ENCODE peak calls at places on chromosome 12, in four cellular contexts. O, U, R and T are unnamed samples. For H3K9me3, the result is how much of the 10 kb centered on the place peaks cover.

GRCh38 chr12:124919646-124920352 is 5.3 kb upstream of the UBC start:
- DNase-seq in U (peak), R (no peak), O (no peak), T (no peak)

GRCh38 chr12:28489256-28489655 is 299.0 kb downstream of the CCDC91 start:
- DNase-seq in U (peak), O (no peak), R (no peak), T (peak)

GRCh38 chr12:50006754-50007442 is 18.4 kb downstream of the RACGAP1 start:
- DNase-seq in R (no peak), O (peak), U (peak), T (peak)

GRCh38 chr12:6821674-6822433 is at the start of gene GPR162:
- DNase-seq in O (no peak), U (peak), R (no peak), T (peak)

GRCh38 chr12:79555006-79555925 is 135.5 kb downstream of the PAWR start:
- DNase-seq in U (peak), R (no peak), O (peak), T (peak)

GRCh38 chr12:79690156-79690605 is 583 bp downstream of the PAWR start:
- DNase-seq in R (no peak), U (peak), O (peak), T (peak)

GRCh38 chr12:131091976-131092691 is 138.4 kb downstream of the ADGRD1 start:
- DNase-seq in O (no peak), U (no peak), R (no peak), T (no peak)

GRCh38 chr12:29733060-29733459 is 50.7 kb downstream of the TMTC1 start:
- DNase-seq in U (peak), R (no peak), O (no peak), T (no peak)

GRCh38 chr12:113007166-113007565 is 28.8 kb downstream of the OAS2 start:
- DNase-seq in O (no peak), R (no peak), U (peak), T (peak)

GRCh38 chr12:54736549-54736948 is 88.4 kb upstream of the DCD start:
- DNase-seq in R (no peak), U (no peak), O (no peak), T (no peak)

GRCh38 chr12:94165670-94166069 is 17.3 kb downstream of the PLXNC1 start:
- DNase-seq in U (no peak), O (no peak), R (no peak), T (no peak)

GRCh38 chr12:1473418-1473817 is 121.0 kb downstream of the FBXL14 start:
- DNase-seq in U (no peak), O (no peak), R (no peak), T (peak)

GRCh38 chr12:110501378-110501721 is 561 bp downstream of the VPS29 start:
- DNase-seq in R (no peak), U (peak), O (no peak), T (peak)

GRCh38 chr12:53344487-53344823 is 8.3 kb upstream of the SP7 start:
- DNase-seq in R (no peak), O (no peak), U (no peak), T (no peak)

GRCh38 chr12:119700078-119700477 is 32.1 kb downstream of the PRKAB1 start:
- DNase-seq in U (no peak), O (no peak), R (no peak), T (no peak)

GRCh38 chr12:45745861-45746277 is 16.4 kb downstream of the ARID2 start:
- DNase-seq in R (no peak), U (peak), O (no peak), T (peak)

GRCh38 chr12:120286768-120287490 is 4.8 kb downstream of the RNU4-2 start:
- DNase-seq in R (no peak), U (no peak), O (peak), T (peak)

GRCh38 chr12:64006211-64006610 is 161.7 kb downstream of the SRGAP1 start:
- DNase-seq in U (peak), O (no peak), R (no peak), T (no peak)

GRCh38 chr12:29521951-29522350 is 24.5 kb upstream of the OVCH1 start:
- DNase-seq in R (no peak), U (peak), O (no peak), T (peak)

GRCh38 chr12:51622564-51622963 is 31.5 kb downstream of the SCN8A start:
- DNase-seq in R (no peak), O (no peak), U (peak), T (peak)

GRCh38 chr12:95687937-95688336 is 102.6 kb downstream of the NTN4 start:
- DNase-seq in U (no peak), O (no peak), R (no peak), T (no peak)

GRCh38 chr12:29589852-29590251 is 92.4 kb upstream of the OVCH1 start:
- DNase-seq in U (peak), R (no peak), O (no peak), T (no peak)

GRCh38 chr12:102120886-102121285 is 903 bp downstream of the PARPBP start:
- DNase-seq in O (peak), R (no peak), U (peak), T (peak)

GRCh38 chr12:81468206-81468605 is 290.9 kb downstream of the PPFIA2 start:
- DNase-seq in R (no peak), O (no peak), U (peak), T (peak)

GRCh38 chr12:83997425-83997824 is 915.2 kb downstream of the SLC6A15 start:
- DNase-seq in U (no peak), O (no peak), R (no peak), T (no peak)

GRCh38 chr12:128381537-128381936 is 114.6 kb downstream of the TMEM132C start:
- DNase-seq in U (no peak), O (no peak), R (no peak), T (no peak)

GRCh38 chr12:99486277-99486676 is 161.3 kb upstream of the GARIN6 start:
- DNase-seq in U (no peak), O (no peak), R (no peak), T (no peak)
- H3K4me3 ChIP-seq in U (no peak), O (no peak), R (no peak), T (no peak)

GRCh38 chr12:92041742-92042141 is 103.9 kb downstream of the BTG1 start:
- DNase-seq in R (no peak), U (peak), O (no peak), T (no peak)

GRCh38 chr12:92038476-92038875 is 107.2 kb downstream of the BTG1 start:
- DNase-seq in U (no peak), R (no peak), O (no peak), T (no peak)

GRCh38 chr12:92036771-92037453 is 108.7 kb downstream of the BTG1 start:
- DNase-seq in O (no peak), R (no peak), U (peak), T (peak)

GRCh38 chr12:92036061-92036620 is 109.5 kb downstream of the BTG1 start:
- DNase-seq in R (no peak), O (no peak), U (no peak), T (no peak)

DNA sequence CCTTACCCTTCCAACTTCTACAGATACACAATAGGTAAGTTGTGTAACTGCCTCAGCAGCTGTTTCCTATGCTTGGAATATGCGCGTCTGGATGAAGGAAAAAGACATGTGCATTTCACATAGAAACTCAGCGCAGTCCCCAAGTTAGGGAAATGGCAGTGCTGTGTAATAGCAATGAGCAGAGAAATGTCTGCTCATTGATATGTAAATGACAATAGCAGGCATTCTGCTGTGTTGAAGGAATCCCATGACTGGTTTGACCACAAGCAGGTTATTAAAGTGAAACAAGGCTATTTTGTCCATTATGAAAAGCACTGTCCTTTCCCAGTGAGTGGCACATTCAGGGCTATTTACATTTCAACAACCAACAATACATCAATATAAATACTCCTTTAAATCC is 106.6 kb downstream of the BTG1 start:
- DNase-seq in U (no peak), O (no peak), R (no peak), T (no peak)
- H3K9me3 ChIP-seq in U (under half), O (under half), R (under half), T (under half)

GRCh38 chr12:32897688-32898573 is 1.4 kb upstream of the PKP2 start:
- DNase-seq in U (no peak), R (no peak), O (peak), T (no peak)
- H3K4me3 ChIP-seq in U (no peak), R (peak), O (peak), T (no peak)

DNA sequence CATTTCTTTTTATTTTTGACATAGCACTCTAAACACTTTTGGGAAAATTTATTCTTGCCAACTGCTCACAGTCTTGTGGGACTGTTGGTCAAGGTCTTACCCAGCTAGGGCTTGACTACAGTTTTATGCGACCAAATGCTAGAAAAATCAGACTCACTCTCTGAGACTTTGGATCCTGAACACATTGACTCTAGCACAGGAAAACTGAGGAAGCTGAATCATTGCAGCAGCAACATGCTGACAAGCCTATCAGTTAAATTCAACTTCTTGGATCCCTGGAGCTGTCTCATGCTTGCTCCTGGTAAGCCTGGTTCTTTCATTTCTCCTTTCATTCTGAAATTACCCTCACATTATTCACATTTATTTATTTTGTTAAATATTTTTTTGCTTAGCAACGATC is 120.7 kb upstream of the TMTC2 start:
- DNase-seq in O (no peak), U (no peak), R (no peak), T (no peak)
- H3K9me3 ChIP-seq in O (under half), U (under half), R (under half), T (under half)

GRCh38 chr12:111758120-111758561 is 8.6 kb upstream of the ALDH2 start:
- DNase-seq in U (no peak), O (no peak), R (no peak), T (no peak)
- H3K4me3 ChIP-seq in U (no peak), O (no peak), R (no peak), T (no peak)